ENCODE peak calls at places on chromosomes 1 and 21, in seven cellular contexts. Z is WTC11, D is endothelial cell of umbilical vein, H is psoas muscle, E is GM23338, G is foreskin keratinocyte, V is fibroblast of mammary gland. B is an unnamed sample.
A peak's percentile ranks its signal among the peaks of the same experiment; 100 is the strongest.

GRCh38 chr1:110523011-110523410 is 4.0 kb upstream of the KCNA10 start:
- DNase-seq in G (no peak), Z (no peak), H (no peak), D (no peak), E (no peak), V (peak; percentile 25), B (no peak)

GRCh38 chr1:113860891-113861290 is 10.6 kb downstream of the PTPN22 start:
- DNase-seq in Z (no peak), G (no peak), D (peak; percentile 86), E (no peak), V (peak; percentile 70), H (no peak), B (no peak)

GRCh38 chr1:207867136-207868081 is 43.5 kb downstream of the CD34 start:
- DNase-seq in E (no peak), V (no peak), Z (no peak), D (peak; percentile 43), G (no peak), H (peak; percentile 26), B (peak; percentile 65)

GRCh38 chr1:245409341-245410195 is 254.8 kb downstream of the KIF26B start:
- DNase-seq in E (no peak), H (no peak), G (no peak), Z (no peak), V (no peak), D (no peak), B (no peak)

GRCh38 chr1:46533179-46533864 is 18.1 kb downstream of the KNCN start:
- DNase-seq in G (no peak), Z (peak; percentile 48), V (peak; percentile 18), E (peak; percentile 63), H (peak; percentile 46), D (peak; percentile 30), B (no peak)

GRCh38 chr1:215119719-215120118 is 37.2 kb downstream of the KCNK2 start:
- DNase-seq in H (no peak), V (peak; percentile 95), D (no peak), G (no peak), E (no peak), Z (no peak), B (no peak)

GRCh38 chr1:207021139-207021861 is 11.3 kb downstream of the C1orf116 start:
- DNase-seq in V (no peak), H (no peak), D (no peak), G (peak; percentile 78), E (no peak), Z (no peak), B (no peak)

GRCh38 chr1:214402583-214403216 is 121.7 kb downstream of the SMYD2 start:
- DNase-seq in H (no peak), G (no peak), E (no peak), V (peak; percentile 38), D (peak; percentile 81), Z (no peak), B (no peak)

GRCh38 chr21:44925027-44925755 is 4.5 kb upstream of the ITGB2 start:
- DNase-seq in D (no peak), V (peak; percentile 66), G (no peak), E (no peak), H (no peak), Z (no peak), B (no peak)

GRCh38 chr1:35707253-35708178 is 11.2 kb downstream of the C1orf216 start:
- DNase-seq in D (no peak), H (peak; percentile 23), E (peak; percentile 87), G (no peak), V (no peak), Z (peak; percentile 75), B (peak; percentile 30)

GRCh38 chr1:172537827-172538391 is 5.0 kb downstream of the SUCO start:
- DNase-seq in G (no peak), H (no peak), D (no peak), E (peak; percentile 89), V (peak; percentile 66), Z (no peak), B (no peak)

GRCh38 chr1:243213045-243213787 is 41.9 kb downstream of the CEP170 start:
- DNase-seq in Z (no peak), G (peak; percentile 3), H (no peak), V (peak; percentile 82), E (no peak), D (no peak), B (no peak)

GRCh38 chr21:46159841-46160562 is 4.6 kb upstream of the FTCD start:
- DNase-seq in H (no peak), D (no peak), V (no peak), E (no peak), G (no peak), Z (no peak), B (peak; percentile 11)

GRCh38 chr1:53087332-53088285 is 25.6 kb downstream of the PODN start:
- DNase-seq in D (no peak), G (no peak), H (no peak), Z (peak; percentile 44), V (no peak), E (peak; percentile 80), B (no peak)

GRCh38 chr1:174682419-174683008 is 234.8 kb downstream of the GPR52 start:
- DNase-seq in V (peak; percentile 82), Z (no peak), G (no peak), D (no peak), E (no peak), H (no peak), B (no peak)

GRCh38 chr1:87428883-87429282 is 100.2 kb downstream of the LMO4 start:
- DNase-seq in Z (no peak), D (no peak), G (no peak), V (no peak), H (no peak), E (peak; percentile 32), B (no peak)

GRCh38 chr1:101976161-101976560 is 20.6 kb downstream of the OLFM3 start:
- DNase-seq in Z (no peak), V (no peak), G (no peak), E (no peak), D (no peak), H (no peak), B (no peak)

GRCh38 chr1:72230746-72231145 is 51.6 kb downstream of the NEGR1 start:
- DNase-seq in V (peak; percentile 63), Z (no peak), H (no peak), D (peak; percentile 67), E (no peak), G (peak; percentile 17), B (no peak)

GRCh38 chr21:44261675-44262295 is at the start of gene DNMT3L:
- DNase-seq in G (no peak), V (no peak), Z (no peak), H (no peak), E (no peak), D (no peak), B (no peak)

DNA sequence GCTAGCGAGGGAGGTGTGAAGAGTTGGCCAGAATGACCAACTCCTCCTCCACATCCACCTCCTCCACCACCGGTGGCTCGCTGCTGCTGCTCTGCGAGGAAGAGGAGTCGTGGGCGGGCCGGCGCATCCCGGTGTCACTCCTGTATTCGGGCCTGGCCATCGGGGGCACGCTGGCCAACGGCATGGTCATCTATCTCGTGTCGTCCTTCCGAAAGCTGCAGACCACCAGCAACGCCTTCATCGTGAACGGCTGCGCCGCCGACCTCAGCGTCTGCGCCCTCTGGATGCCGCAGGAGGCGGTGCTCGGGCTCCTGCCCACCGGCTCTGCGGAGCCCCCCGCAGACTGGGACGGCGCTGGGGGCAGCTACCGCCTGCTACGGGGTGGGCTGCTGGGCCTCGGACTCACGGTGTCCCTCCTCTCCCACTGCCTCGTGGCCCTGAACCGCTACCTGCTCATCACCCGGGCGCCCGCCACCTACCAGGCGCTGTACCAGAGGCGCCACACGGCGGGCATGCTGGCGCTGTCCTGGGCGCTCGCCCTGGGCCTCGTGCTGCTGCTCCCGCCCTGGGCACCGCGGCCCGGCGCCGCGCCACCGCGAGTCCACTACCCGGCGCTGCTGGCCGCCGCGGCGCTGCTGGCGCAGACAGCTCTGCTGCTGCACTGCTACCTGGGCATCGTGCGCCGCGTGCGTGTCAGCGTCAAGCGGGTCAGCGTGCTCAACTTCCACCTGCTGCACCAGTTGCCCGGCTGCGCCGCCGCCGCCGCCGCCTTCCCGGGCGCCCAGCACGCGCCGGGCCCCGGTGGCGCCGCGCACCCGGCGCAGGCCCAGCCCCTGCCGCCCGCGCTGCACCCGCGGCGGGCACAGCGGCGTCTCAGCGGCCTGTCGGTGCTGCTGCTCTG is 1.2 kb downstream of the GPR88 start:
- DNase-seq in D (peak; percentile 32), H (peak; percentile 19), Z (peak; percentile 41), V (no peak), E (peak; percentile 68), G (no peak), B (no peak)
- TF ChIP-seq CTCF in D (peak; percentile 17), H (no peak), Z (no peak), V (no peak), E (no peak), G (peak; percentile 7), B (no peak)

GRCh38 chr1:107473065-107473464 is 332.2 kb downstream of the NTNG1 start:
- DNase-seq in E (no peak), D (no peak), V (no peak), Z (no peak), G (no peak), H (no peak), B (no peak)

GRCh38 chr1:107467811-107468210 is 327.0 kb downstream of the NTNG1 start:
- DNase-seq in E (no peak), V (no peak), D (no peak), H (no peak), Z (no peak), G (no peak), B (no peak)

GRCh38 chr1:107464827-107465226 is 324.0 kb downstream of the NTNG1 start:
- DNase-seq in Z (peak; percentile 33), D (no peak), G (no peak), H (no peak), V (no peak), E (peak; percentile 66), B (no peak)

DNA sequence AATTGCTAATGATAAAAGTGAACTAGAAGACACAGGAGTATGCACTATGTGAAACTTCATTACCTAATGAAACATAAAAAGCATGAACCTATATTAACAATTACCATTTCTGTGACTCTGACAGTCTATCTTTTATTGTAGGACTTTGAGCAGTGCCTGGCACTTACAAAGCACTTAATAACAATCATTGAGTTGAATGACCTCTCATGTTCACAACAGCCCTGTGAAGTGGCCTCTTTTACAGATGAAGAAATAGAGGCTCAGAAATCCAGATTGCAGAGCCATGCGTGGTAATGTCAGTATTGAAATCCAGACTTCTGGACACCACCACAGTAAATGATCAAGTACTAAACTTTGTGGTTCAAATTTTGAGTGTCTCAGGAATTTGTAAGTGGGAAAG is 326.4 kb downstream of the NTNG1 start:
- DNase-seq in V (no peak), D (no peak), Z (no peak), H (no peak), G (no peak), E (no peak), B (no peak)
- TF ChIP-seq CTCF in V (no peak), D (no peak), Z (no peak), H (no peak), G (no peak), E (no peak), B (no peak)

GRCh38 chr1:236391008-236391407 is 3.1 kb upstream of the EDARADD start:
- DNase-seq in D (no peak), V (no peak), G (no peak), E (no peak), Z (no peak), H (no peak), B (no peak)
- TF ChIP-seq CTCF in D (no peak), V (no peak), G (no peak), E (no peak), Z (no peak), H (no peak), B (no peak)

DNA sequence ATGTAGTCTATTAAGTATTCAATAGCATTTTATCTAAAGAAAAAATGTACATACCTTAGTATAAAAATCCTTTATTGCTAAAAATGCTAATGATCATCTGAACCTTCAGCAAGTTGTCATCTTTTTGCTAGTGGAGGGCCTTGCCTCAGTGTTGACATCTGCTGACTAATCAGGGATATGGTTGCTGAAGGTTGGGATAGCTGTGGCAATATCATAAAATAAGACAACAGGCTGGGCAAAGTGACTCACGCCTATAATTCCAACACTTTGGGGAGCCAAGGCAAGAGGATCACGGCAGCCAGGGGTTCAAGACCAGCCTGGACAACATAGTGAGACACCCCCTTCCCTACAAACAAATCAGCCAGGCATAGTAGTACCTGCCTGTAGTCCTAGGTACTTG is 9.0 kb downstream of the DYNLT5 start:
- DNase-seq in E (no peak), G (no peak), Z (no peak), V (peak; percentile 62), H (no peak), D (no peak), B (no peak)
- TF ChIP-seq CTCF in E (no peak), G (peak; percentile 21), Z (no peak), V (peak; percentile 24), H (no peak), D (no peak), B (no peak)